ENCODE peak calls at places on chromosome 16, in nine cellular contexts. A is hypothalamus; G is AG04449; W is neural progenitor cell; Q is EH; P is stimulated activated CD8-positive, alpha-beta memory T cell treated with anti-CD3 and anti-CD28 coated beads, Interleukin-4, amount 100 ng/mL, for 4 hours; H is stimulated activated CD4-positive, alpha-beta T cell treated with anti-CD3 and anti-CD28 coated beads, Interleukin-4, amount 100 ng/mL, for 24 hours; C is activated T-cell treated with anti-CD3 and anti-CD28 coated beads for 24 hours; S is ACHN. Z is an unnamed sample.

GRCh38 chr16:3149630-3150345 is 15.0 kb downstream of the ZNF213 start:
- DNase-seq in A (no peak), G (no peak), W (peak; percentile 88), Q (peak; percentile 52), P (no peak), H (peak; percentile 57), C (no peak), S (peak; percentile 39), Z (peak; percentile 66)

GRCh38 chr16:71421911-71422310 is 19.9 kb downstream of the TLE7 start:
- DNase-seq in A (no peak), G (no peak), W (peak; percentile 49), Q (peak; percentile 15), P (no peak), H (peak; percentile 16), C (no peak), S (peak; percentile 29), Z (no peak)

GRCh38 chr16:3640207-3640606 is 14.3 kb upstream of the DNASE1 start:
- DNase-seq in A (no peak), G (no peak), W (no peak), Q (no peak), P (no peak), H (no peak), C (no peak), S (no peak), Z (no peak)

GRCh38 chr16:85465328-85466307 is 147.5 kb upstream of the GSE1 start:
- DNase-seq in A (no peak), G (no peak), W (no peak), Q (peak; percentile 51), P (no peak), H (no peak), C (no peak), S (no peak), Z (peak; percentile 58)

GRCh38 chr16:67463059-67463458 is 17.9 kb downstream of the ATP6V0D1 start:
- DNase-seq in A (no peak), G (no peak), W (no peak), Q (no peak), P (no peak), H (no peak), C (no peak), S (no peak), Z (no peak)

GRCh38 chr16:78984324-78984723 is 616.2 kb downstream of the MAF start:
- DNase-seq in A (no peak), G (no peak), W (no peak), Q (no peak), P (no peak), H (no peak), C (no peak), S (no peak), Z (no peak)

GRCh38 chr16:86227801-86228200 is 282.5 kb upstream of the FOXF1 start:
- DNase-seq in A (no peak), G (peak; percentile 31), W (no peak), Q (peak; percentile 88), P (no peak), H (no peak), C (no peak), S (no peak), Z (no peak)

GRCh38 chr16:56938664-56939513 is 6.9 kb downstream of the HERPUD1 start:
- DNase-seq in A (no peak), G (no peak), W (no peak), Q (no peak), P (no peak), H (peak; percentile 68), C (peak; percentile 37), S (no peak), Z (no peak)

GRCh38 chr16:69563605-69564580 is 1.9 kb upstream of the NFAT5 start:
- DNase-seq in A (no peak), G (no peak), W (peak; percentile 92), Q (peak; percentile 47), P (peak; percentile 46), H (peak; percentile 78), C (peak; percentile 67), S (peak; percentile 32), Z (no peak)

GRCh38 chr16:47374629-47375028 is 86.2 kb downstream of the ITFG1 start:
- DNase-seq in A (no peak), G (peak; percentile 12), W (no peak), Q (peak; percentile 35), P (no peak), H (no peak), C (no peak), S (no peak), Z (no peak)

GRCh38 chr16:69820926-69821541 is 58.9 kb downstream of the WWP2 start:
- DNase-seq in A (no peak), G (no peak), W (no peak), Q (peak; percentile 70), P (no peak), H (no peak), C (no peak), S (no peak), Z (peak; percentile 47)